ENCODE peak calls at places on chromosome 20, in nine cellular contexts. W is left cardiac atrium, Q is mucosa of descending colon, Y is adipocyte, C is LoVo, D is NAMALWA, L is fibroblast of mammary gland, Z is Calu3, R is GM20000. J is an unnamed sample.
A peak's percentile ranks its signal among the peaks of the same experiment; 100 is the strongest.

GRCh38 chr20:37242503-37242902 is 19.1 kb downstream of the GHRH start:
- DNase-seq in Q (no peak), W (no peak), C (no peak), Y (no peak), D (no peak), Z (no peak), L (peak; percentile 9), R (no peak), J (no peak)

GRCh38 chr20:23551383-23551782 is 16.9 kb downstream of the CST9L start:
- DNase-seq in L (no peak), C (no peak), R (no peak), D (no peak), W (no peak), Q (no peak), Z (no peak), Y (no peak), J (no peak)

GRCh38 chr20:330233-331149 is 5.1 kb downstream of the SOX12 start:
- DNase-seq in W (peak; percentile 66), C (peak; percentile 60), L (peak; percentile 83), R (peak; percentile 78), Z (peak; percentile 36), Q (no peak), Y (peak; percentile 88), D (peak; percentile 89), J (peak; percentile 71)

GRCh38 chr20:52800734-52801627 is 171.2 kb upstream of the TSHZ2 start:
- DNase-seq in Y (no peak), R (no peak), W (no peak), L (peak; percentile 15), Z (no peak), C (no peak), D (no peak), Q (no peak), J (no peak)

GRCh38 chr20:62292115-62292514 is 10.7 kb upstream of the ADRM1 start:
- DNase-seq in Z (no peak), Q (no peak), C (no peak), D (no peak), L (no peak), W (no peak), Y (no peak), R (no peak), J (no peak)

GRCh38 chr20:34337982-34338756 is 24.9 kb upstream of the ITCH start:
- DNase-seq in C (no peak), Z (no peak), Q (no peak), Y (no peak), W (no peak), R (no peak), L (no peak), D (no peak), J (no peak)

GRCh38 chr20:60204601-60205000 is 246.4 kb downstream of the CDH26 start:
- DNase-seq in D (no peak), Y (no peak), Q (no peak), C (no peak), Z (no peak), W (no peak), R (no peak), L (no peak), J (no peak)

GRCh38 chr20:62068997-62069396 is 3.3 kb upstream of the TAF4 start:
- DNase-seq in D (no peak), C (no peak), Q (no peak), L (peak; percentile 19), Y (no peak), W (no peak), Z (no peak), R (peak; percentile 2), J (no peak)

GRCh38 chr20:50050660-50051308 is 62.2 kb downstream of the UBE2V1 start:
- DNase-seq in L (no peak), R (no peak), D (no peak), W (no peak), Y (peak; percentile 55), Z (no peak), C (no peak), Q (no peak), J (no peak)

GRCh38 chr20:13868331-13868730 is 83.5 kb downstream of the NDUFAF5 start:
- DNase-seq in D (no peak), W (no peak), L (peak; percentile 83), Z (no peak), Y (peak; percentile 22), R (no peak), Q (no peak), C (no peak), J (no peak)